ENCODE peak calls at places on chromosomes 16 and 17, in seven cellular contexts. Y is heart right ventricle; T is left kidney; A is KG1; J is stimulated activated CD8-positive, alpha-beta memory T cell treated with anti-CD3 and anti-CD28 coated beads, Interleukin-7, amount 100 ng/mL, for 24 hours; M is naive B cell; Q is spleen. L is an unnamed sample.
A peak's percentile ranks its signal among the peaks of the same experiment; 100 is the strongest.

GRCh38 chr17:80804466-80804865 is 187.2 kb upstream of the CHMP6 start:
- DNase-seq in Y (no peak), T (no peak), A (no peak), J (no peak), M (no peak), Q (peak; percentile 53), L (no peak)

GRCh38 chr17:9228408-9229159 is 207.3 kb downstream of the NTN1 start:
- DNase-seq in Y (no peak), T (no peak), A (no peak), J (no peak), M (no peak), Q (no peak), L (peak; percentile 38)

GRCh38 chr17:28745052-28745776 is 1.4 kb downstream of the TRAF4 start:
- DNase-seq in Y (no peak), T (peak; percentile 93), A (no peak), J (no peak), M (peak; percentile 33), Q (peak; percentile 85), L (peak; percentile 61)

GRCh38 chr16:80948886-80949502 is 57.7 kb downstream of the CMC2 start:
- DNase-seq in Y (peak; percentile 63), T (peak; percentile 69), A (no peak), J (no peak), M (no peak), Q (peak; percentile 79), L (no peak)

GRCh38 chr16:86261379-86261778 is 248.9 kb upstream of the FOXF1 start:
- DNase-seq in Y (no peak), T (no peak), A (no peak), J (no peak), M (no peak), Q (no peak), L (peak; percentile 6)

GRCh38 chr17:34527908-34528470 is 51.4 kb upstream of the TMEM132E start:
- DNase-seq in Y (no peak), T (no peak), A (no peak), J (no peak), M (no peak), Q (no peak), L (no peak)

GRCh38 chr16:23905027-23905426 is 69.2 kb downstream of the PRKCB start:
- DNase-seq in Y (peak; percentile 33), T (peak; percentile 76), A (no peak), J (no peak), M (no peak), Q (no peak), L (peak; percentile 10)

GRCh38 chr16:82509636-82510035 is 117.1 kb upstream of the CDH13 start:
- DNase-seq in Y (no peak), T (no peak), A (no peak), J (no peak), M (no peak), Q (no peak), L (no peak)

GRCh38 chr17:8255499-8255898 is 6.4 kb downstream of the PFAS start:
- DNase-seq in Y (no peak), T (no peak), A (no peak), J (no peak), M (no peak), Q (no peak), L (peak; percentile 10)

GRCh38 chr17:3598078-3598477 is 11.1 kb downstream of the TRPV1 start:
- DNase-seq in Y (no peak), T (no peak), A (no peak), J (no peak), M (no peak), Q (no peak), L (no peak)

GRCh38 chr17:19630651-19631050 is 17.9 kb upstream of the ALDH3A2 start:
- DNase-seq in Y (no peak), T (no peak), A (no peak), J (no peak), M (no peak), Q (no peak), L (no peak)

GRCh38 chr17:76383645-76384221 is 676 bp upstream of the SPHK1 start:
- DNase-seq in Y (peak; percentile 65), T (peak; percentile 86), A (peak; percentile 65), J (no peak), M (peak; percentile 42), Q (peak; percentile 88), L (peak; percentile 84)

GRCh38 chr16:57619606-57620315 is 8.7 kb upstream of the ADGRG1 start:
- DNase-seq in Y (no peak), T (peak; percentile 89), A (no peak), J (no peak), M (no peak), Q (peak; percentile 67), L (no peak)

GRCh38 chr17:47698749-47699535 is 5.0 kb downstream of the TBKBP1 start:
- DNase-seq in Y (peak; percentile 71), T (peak; percentile 72), A (peak; percentile 50), J (peak; percentile 81), M (peak; percentile 62), Q (peak; percentile 94), L (peak; percentile 53)

GRCh38 chr17:55005520-55005919 is 37.0 kb downstream of the STXBP4 start:
- DNase-seq in Y (no peak), T (peak; percentile 10), A (peak; percentile 39), J (no peak), M (no peak), Q (no peak), L (peak; percentile 26)

GRCh38 chr16:70476272-70477020 is 22.1 kb downstream of the FCSK start:
- DNase-seq in Y (no peak), T (no peak), A (no peak), J (no peak), M (no peak), Q (no peak), L (peak; percentile 79)

GRCh38 chr16:80670170-80670865 is 129.5 kb downstream of the DYNLRB2 start:
- DNase-seq in Y (no peak), T (no peak), A (no peak), J (peak; percentile 15), M (peak; percentile 50), Q (no peak), L (no peak)

GRCh38 chr16:48035142-48035541 is 120.7 kb downstream of the ABCC12 start:
- DNase-seq in Y (no peak), T (no peak), A (no peak), J (no peak), M (no peak), Q (no peak), L (no peak)

GRCh38 chr17:77343031-77343866 is 202.5 kb downstream of the SEC14L1 start:
- DNase-seq in Y (no peak), T (no peak), A (no peak), J (no peak), M (no peak), Q (no peak), L (no peak)

GRCh38 chr17:72660274-72661092 is 432.0 kb downstream of the SLC39A11 start:
- DNase-seq in Y (no peak), T (peak; percentile 60), A (no peak), J (no peak), M (no peak), Q (no peak), L (no peak)

GRCh38 chr16:3480901-3481695 is 14.2 kb downstream of the C16orf90 start:
- DNase-seq in Y (no peak), T (peak; percentile 55), A (no peak), J (no peak), M (no peak), Q (no peak), L (no peak)

GRCh38 chr16:90035902-90036301 is 16.6 kb upstream of the DBNDD1 start:
- DNase-seq in Y (no peak), T (no peak), A (no peak), J (no peak), M (no peak), Q (no peak), L (no peak)

GRCh38 chr17:74380086-74380958 is 13.0 kb downstream of the GPR142 start:
- DNase-seq in Y (no peak), T (no peak), A (no peak), J (no peak), M (no peak), Q (no peak), L (no peak)

GRCh38 chr16:20727181-20727580 is 14.4 kb downstream of the THUMPD1 start:
- DNase-seq in Y (no peak), T (no peak), A (no peak), J (no peak), M (no peak), Q (no peak), L (no peak)

GRCh38 chr17:7656958-7657715 is 6.4 kb downstream of the ATP1B2 start:
- DNase-seq in Y (peak; percentile 73), T (peak; percentile 89), A (no peak), J (no peak), M (no peak), Q (no peak), L (peak; percentile 28)

GRCh38 chr17:6070280-6070894 is at the start of gene WSCD1:
- DNase-seq in Y (peak; percentile 42), T (peak; percentile 78), A (no peak), J (no peak), M (no peak), Q (no peak), L (peak; percentile 24)

GRCh38 chr17:66185842-66186241 is 6.1 kb downstream of the CEP112 start:
- DNase-seq in Y (no peak), T (no peak), A (no peak), J (no peak), M (no peak), Q (no peak), L (no peak)

GRCh38 chr17:31679667-31680066 is 179.4 kb downstream of the COPRS start:
- DNase-seq in Y (no peak), T (no peak), A (no peak), J (no peak), M (no peak), Q (no peak), L (no peak)

GRCh38 chr16:59478806-59479205 is 744.7 kb upstream of the GOT2 start:
- DNase-seq in Y (no peak), T (no peak), A (no peak), J (no peak), M (no peak), Q (no peak), L (no peak)

GRCh38 chr17:28366605-28367004 is 1.6 kb upstream of the SEBOX start:
- DNase-seq in Y (no peak), T (no peak), A (no peak), J (no peak), M (no peak), Q (no peak), L (no peak)

GRCh38 chr16:11956558-11956957 is 8.5 kb upstream of the TNFRSF17 start:
- DNase-seq in Y (no peak), T (no peak), A (no peak), J (no peak), M (no peak), Q (no peak), L (no peak)

GRCh38 chr17:49992191-49992932 is 2.7 kb downstream of the DLX3 start:
- DNase-seq in Y (no peak), T (no peak), A (no peak), J (no peak), M (no peak), Q (no peak), L (no peak)